ENCODE peak calls at places on chromosomes 16 and 17, in eight cellular contexts. V is gastrocnemius medialis, N is ovary, H is stomach, I is MM.1S, X is heart right ventricle, J is tibial nerve, G is heart left ventricle. D is an unnamed sample.

GRCh38 chr16:69613283-69614154 is 47.8 kb downstream of the NFAT5 start:
- DNase-seq in V (peak), N (no peak), H (no peak), I (no peak), X (no peak), J (no peak), G (no peak), D (no peak)

GRCh38 chr17:1813088-1813487 is 16.6 kb downstream of the SMYD4 start:
- DNase-seq in V (no peak), N (no peak), H (no peak), I (no peak), X (no peak), J (no peak), G (no peak), D (no peak)

GRCh38 chr17:81434079-81434478 is 38.8 kb downstream of the BAHCC1 start:
- DNase-seq in V (no peak), N (no peak), H (peak), I (no peak), X (no peak), J (peak), G (no peak), D (no peak)

GRCh38 chr17:82848022-82848592 is 8.3 kb upstream of the ZNF750 start:
- DNase-seq in V (peak), N (peak), H (peak), I (no peak), X (no peak), J (no peak), G (no peak), D (no peak)

GRCh38 chr17:82863941-82864720 is 24.3 kb upstream of the ZNF750 start:
- DNase-seq in V (peak), N (no peak), H (peak), I (peak), X (no peak), J (no peak), G (peak), D (no peak)

GRCh38 chr17:72635034-72635654 is 457.3 kb downstream of the SLC39A11 start:
- DNase-seq in V (no peak), N (no peak), H (no peak), I (no peak), X (no peak), J (no peak), G (no peak), D (no peak)

GRCh38 chr17:14205992-14206461 is 30.6 kb downstream of the CDRT15 start:
- DNase-seq in V (peak), N (no peak), H (peak), I (no peak), X (peak), J (no peak), G (peak), D (no peak)

GRCh38 chr17:78329263-78330059 is 30.4 kb downstream of the SOCS3 start:
- DNase-seq in V (no peak), N (peak), H (no peak), I (no peak), X (no peak), J (no peak), G (no peak), D (no peak)

GRCh38 chr17:37847811-37848331 is 76.3 kb upstream of the TBC1D3K start:
- DNase-seq in V (no peak), N (no peak), H (no peak), I (peak), X (no peak), J (no peak), G (no peak), D (no peak)

GRCh38 chr17:27049104-27049784 is 244.7 kb upstream of the WSB1 start:
- DNase-seq in V (no peak), N (no peak), H (no peak), I (no peak), X (no peak), J (no peak), G (no peak), D (no peak)

GRCh38 chr17:31677036-31677435 is 182.0 kb downstream of the COPRS start:
- DNase-seq in V (no peak), N (no peak), H (no peak), I (no peak), X (no peak), J (no peak), G (no peak), D (no peak)

GRCh38 chr17:1467898-1468492 is 12.0 kb upstream of the CRK start:
- DNase-seq in V (peak), N (no peak), H (no peak), I (no peak), X (no peak), J (no peak), G (no peak), D (no peak)

GRCh38 chr17:49647256-49647585 is 30.7 kb downstream of the SPOP start:
- DNase-seq in V (no peak), N (no peak), H (no peak), I (no peak), X (no peak), J (no peak), G (no peak), D (no peak)

GRCh38 chr17:68562736-68563135 is 38.4 kb downstream of the FAM20A start:
- DNase-seq in V (no peak), N (no peak), H (no peak), I (no peak), X (no peak), J (no peak), G (no peak), D (peak)

GRCh38 chr16:66484453-66485213 is 57.5 kb downstream of the BEAN1 start:
- DNase-seq in V (no peak), N (no peak), H (no peak), I (no peak), X (no peak), J (no peak), G (no peak), D (no peak)

GRCh38 chr16:74862743-74863244 is 88.2 kb upstream of the FA2H start:
- DNase-seq in V (no peak), N (no peak), H (no peak), I (peak), X (no peak), J (no peak), G (no peak), D (no peak)

GRCh38 chr17:60524463-60525346 is 1.3 kb downstream of the APPBP2 start:
- DNase-seq in V (no peak), N (no peak), H (no peak), I (no peak), X (no peak), J (no peak), G (no peak), D (peak)

GRCh38 chr17:20202141-20202574 is 193.0 kb downstream of the SPECC1 start:
- DNase-seq in V (no peak), N (no peak), H (no peak), I (no peak), X (no peak), J (no peak), G (no peak), D (peak)

GRCh38 chr17:20203021-20203420 is 193.9 kb downstream of the SPECC1 start:
- DNase-seq in V (no peak), N (no peak), H (no peak), I (no peak), X (no peak), J (no peak), G (no peak), D (no peak)

GRCh38 chr17:20197527-20197926 is 188.4 kb downstream of the SPECC1 start:
- DNase-seq in V (no peak), N (no peak), H (no peak), I (no peak), X (no peak), J (no peak), G (no peak), D (no peak)

GRCh38 chr17:20201059-20201458 is 191.9 kb downstream of the SPECC1 start:
- DNase-seq in V (no peak), N (no peak), H (no peak), I (no peak), X (no peak), J (no peak), G (no peak), D (no peak)

GRCh38 chr17:20200016-20200788 is 191.0 kb downstream of the SPECC1 start:
- DNase-seq in V (no peak), N (no peak), H (no peak), I (no peak), X (no peak), J (no peak), G (no peak), D (peak)
- TF ChIP-seq CTCF in V (no peak), N (no peak), H (no peak), I (no peak), X (no peak), J (no peak), G (no peak), D (no peak)

GRCh38 chr16:2082171-2082982 is 34.6 kb downstream of the TSC2 start:
- DNase-seq in V (no peak), N (peak), H (peak), I (no peak), X (peak), J (no peak), G (peak), D (no peak)
- H3K27ac ChIP-seq in V (no peak), N (peak), H (peak), I (no peak), X (peak), J (no peak), G (peak), D (peak)

GRCh38 chr16:28924399-28924761 is 658 bp downstream of the RABEP2 start:
- DNase-seq in V (no peak), N (no peak), H (no peak), I (no peak), X (no peak), J (no peak), G (no peak), D (no peak)
- TF ChIP-seq CTCF in V (no peak), N (no peak), H (no peak), I (peak), X (no peak), J (no peak), G (no peak), D (peak)

GRCh38 chr17:45370949-45371413 is 54.2 kb upstream of the MAP3K14 start:
- DNase-seq in V (no peak), N (no peak), H (no peak), I (no peak), X (no peak), J (peak), G (no peak), D (peak)
- H3K27ac ChIP-seq in V (peak), N (no peak), H (peak), I (no peak), X (peak), J (peak), G (peak), D (peak)

GRCh38 chr17:4852504-4853075 is 19.4 kb downstream of the MINK1 start:
- DNase-seq in V (no peak), N (no peak), H (no peak), I (no peak), X (no peak), J (no peak), G (no peak), D (no peak)
- TF ChIP-seq CTCF in V (no peak), N (no peak), H (no peak), I (no peak), X (no peak), J (no peak), G (no peak), D (no peak)

GRCh38 chr17:21213005-21213404 is 956 bp downstream of the TMEM11 start:
- DNase-seq in V (no peak), N (no peak), H (no peak), I (no peak), X (no peak), J (no peak), G (no peak), D (no peak)

GRCh38 chr17:21208352-21208751 is 5.6 kb downstream of the TMEM11 start:
- DNase-seq in V (peak), N (no peak), H (peak), I (no peak), X (no peak), J (no peak), G (no peak), D (no peak)

GRCh38 chr17:21211825-21212479 is 2.0 kb downstream of the TMEM11 start:
- DNase-seq in V (peak), N (no peak), H (no peak), I (no peak), X (no peak), J (no peak), G (no peak), D (no peak)

GRCh38 chr17:21210411-21211076 is 3.4 kb downstream of the TMEM11 start:
- DNase-seq in V (peak), N (no peak), H (no peak), I (no peak), X (no peak), J (no peak), G (no peak), D (no peak)

GRCh38 chr17:21209511-21210175 is 4.3 kb downstream of the TMEM11 start:
- DNase-seq in V (peak), N (no peak), H (peak), I (no peak), X (peak), J (no peak), G (peak), D (no peak)
- H3K27ac ChIP-seq in V (peak), N (no peak), H (peak), I (no peak), X (peak), J (no peak), G (peak), D (no peak)

GRCh38 chr16:54521327-54521726 is 234.7 kb upstream of the IRX3 start:
- DNase-seq in V (no peak), N (no peak), H (no peak), I (no peak), X (no peak), J (no peak), G (no peak), D (peak)
- TF ChIP-seq CTCF in V (no peak), N (no peak), H (no peak), I (no peak), X (no peak), J (no peak), G (no peak), D (no peak)